ENCODE peak calls at places on chromosomes 7 and 10, in ten cellular contexts. Q is NCI-H1105 treated with DMSO at 0.1 percent for 48 hours; X is posterior vena cava; J is activated CD4-positive, alpha-beta T cell treated with anti-CD3 and anti-CD28 coated beads, Interleukin-2, amount 50 U/mL, for 1 hour; B is T-helper 9 cell; W is A549; Z is germinal center; S is stimulated activated CD4-positive, alpha-beta T cell treated with anti-CD3 and anti-CD28 coated beads, TNF-alpha, amount 100 ng/mL, for 4 hours; L is stimulated activated CD8-positive, alpha-beta memory T cell treated with anti-CD3 and anti-CD28 coated beads, Interleukin-4, amount 100 ng/mL, for 24 hours; M is WTC11. U is an unnamed sample.

GRCh38 chr10:124092270-124093075 is 925 bp downstream of the CHST15 start:
- DNase-seq in S (no peak), W (peak), L (peak), Q (no peak), Z (peak), B (peak), J (no peak), X (peak), M (peak), U (no peak)

GRCh38 chr10:119644215-119644826 is 6.9 kb upstream of the BAG3 start:
- DNase-seq in S (no peak), M (peak), L (no peak), W (no peak), Q (no peak), J (no peak), B (no peak), X (no peak), Z (no peak), U (no peak)

GRCh38 chr10:101052285-101052684 is 9.5 kb upstream of the KAZALD1 start:
- DNase-seq in Q (no peak), J (no peak), S (no peak), X (no peak), Z (no peak), W (no peak), L (no peak), M (no peak), B (no peak), U (no peak)

GRCh38 chr10:100565206-100565985 is 29.7 kb downstream of the HIF1AN start:
- DNase-seq in M (no peak), Q (no peak), Z (no peak), L (no peak), W (no peak), J (no peak), S (no peak), X (no peak), B (no peak), U (no peak)

GRCh38 chr10:7942859-7943258 is 111.6 kb upstream of the GATA3 start:
- DNase-seq in Q (no peak), B (no peak), Z (no peak), W (no peak), J (no peak), L (no peak), S (no peak), M (no peak), X (no peak), U (no peak)

GRCh38 chr10:50607526-50607925 is 16.2 kb downstream of the SGMS1 start:
- DNase-seq in B (no peak), S (no peak), Q (no peak), M (no peak), W (no peak), J (no peak), X (no peak), Z (no peak), L (no peak), U (no peak)

GRCh38 chr7:135253851-135254815 is 20.5 kb downstream of the STRA8 start:
- DNase-seq in W (peak), L (no peak), S (no peak), Q (no peak), J (no peak), Z (no peak), B (no peak), M (no peak), X (peak), U (no peak)

GRCh38 chr10:97497572-97498075 is 598 bp downstream of the MMS19 start:
- DNase-seq in W (peak), Z (peak), X (peak), S (peak), Q (peak), B (peak), L (peak), J (peak), M (peak), U (peak)

GRCh38 chr7:87316846-87317545 is 28.5 kb upstream of the CROT start:
- DNase-seq in J (no peak), S (no peak), Z (no peak), M (no peak), B (no peak), W (peak), L (no peak), X (no peak), Q (peak), U (no peak)

GRCh38 chr10:80599424-80599847 is 61.7 kb downstream of the SH2D4B start:
- DNase-seq in J (peak), S (no peak), W (peak), B (no peak), L (no peak), Z (peak), Q (no peak), X (no peak), M (peak), U (no peak)

GRCh38 chr7:76011437-76011836 is 17.0 kb upstream of the TMEM120A start:
- DNase-seq in M (no peak), S (no peak), L (no peak), Z (no peak), X (peak), B (no peak), W (no peak), Q (no peak), J (no peak), U (no peak)

GRCh38 chr10:49107890-49108274 is 7.4 kb downstream of the VSTM4 start:
- DNase-seq in Q (no peak), M (no peak), L (no peak), B (no peak), J (no peak), W (no peak), X (no peak), S (no peak), Z (no peak), U (no peak)

U was measured in activated CD4-positive, CD25-positive, alpha-beta regulatory T cell.